ENCODE peak calls at places on chromosomes 7 and 10, in six cellular contexts. G is A549; S is OCI-LY7; F is CD8-positive, alpha-beta memory T cell; N is thoracic aorta; R is heart left ventricle. I is an unnamed sample.
A peak's percentile ranks its signal among the peaks of the same experiment; 100 is the strongest.

GRCh38 chr10:98745645-98746044 is 298.9 kb upstream of the HPS1 start:
- DNase-seq in G (no peak), S (no peak), F (no peak), N (no peak), R (no peak), I (no peak)

GRCh38 chr7:672891-673290 is 53.6 kb upstream of the DNAAF5 start:
- DNase-seq in G (no peak), S (no peak), F (peak; percentile 21), N (no peak), R (no peak), I (no peak)

GRCh38 chr10:102814873-102815661 is 22.1 kb downstream of the CYP17A1 start:
- DNase-seq in G (no peak), S (no peak), F (no peak), N (peak; percentile 84), R (peak; percentile 77), I (no peak)

GRCh38 chr10:131570716-131571307 is 259.3 kb upstream of the TCERG1L start:
- DNase-seq in G (no peak), S (no peak), F (no peak), N (no peak), R (no peak), I (no peak)

GRCh38 chr7:41652265-41652664 is 50.6 kb downstream of the INHBA start:
- DNase-seq in G (no peak), S (no peak), F (no peak), N (no peak), R (no peak), I (no peak)

GRCh38 chr10:126904807-126905686 is at the start of gene DOCK1:
- DNase-seq in G (peak; percentile 82), S (no peak), F (no peak), N (no peak), R (peak; percentile 75), I (no peak)

GRCh38 chr10:73094986-73095478 is 1.6 kb downstream of the P4HA1 start:
- DNase-seq in G (no peak), S (no peak), F (no peak), N (no peak), R (no peak), I (no peak)

GRCh38 chr7:91852263-91852741 is 28.2 kb downstream of the MTERF1 start:
- DNase-seq in G (no peak), S (peak; percentile 45), F (no peak), N (no peak), R (no peak), I (no peak)

GRCh38 chr7:93810571-93810970 is 80.0 kb downstream of the TFPI2 start:
- DNase-seq in G (no peak), S (no peak), F (no peak), N (no peak), R (no peak), I (no peak)

GRCh38 chr7:104650991-104651680 is 322.7 kb downstream of the LHFPL3 start:
- DNase-seq in G (no peak), S (no peak), F (no peak), N (no peak), R (no peak), I (no peak)

GRCh38 chr10:102462512-102463054 is 11.2 kb upstream of the C10orf95 start:
- DNase-seq in G (no peak), S (peak; percentile 37), F (no peak), N (no peak), R (no peak), I (no peak)

GRCh38 chr10:112562803-112563663 is 116.0 kb downstream of the VTI1A start:
- DNase-seq in G (no peak), S (no peak), F (no peak), N (no peak), R (no peak), I (no peak)

GRCh38 chr10:126013489-126014281 is 117.3 kb downstream of the FANK1 start:
- DNase-seq in G (peak; percentile 51), S (no peak), F (no peak), N (no peak), R (no peak), I (peak; percentile 13)

GRCh38 chr10:7408003-7408493 is 2.8 kb downstream of the SFMBT2 start:
- DNase-seq in G (no peak), S (no peak), F (peak; percentile 61), N (no peak), R (peak; percentile 69), I (no peak)

GRCh38 chr10:43395571-43396060 is 13.4 kb downstream of the HNRNPF start:
- DNase-seq in G (no peak), S (peak; percentile 66), F (peak; percentile 59), N (no peak), R (peak; percentile 18), I (no peak)

GRCh38 chr10:115659616-115660015 is 566.5 kb downstream of the ATRNL1 start:
- DNase-seq in G (no peak), S (no peak), F (no peak), N (no peak), R (no peak), I (no peak)

GRCh38 chr10:71396714-71397339 is at the start of gene CDH23:
- DNase-seq in G (peak; percentile 59), S (no peak), F (no peak), N (no peak), R (peak; percentile 52), I (no peak)

GRCh38 chr10:84139126-84140035 is at the start of gene GHITM:
- DNase-seq in G (peak; percentile 76), S (peak; percentile 98), F (peak; percentile 99), N (peak; percentile 98), R (peak; percentile 99), I (peak; percentile 91)

GRCh38 chr10:80596391-80597257 is 58.9 kb downstream of the SH2D4B start:
- DNase-seq in G (peak; percentile 55), S (peak; percentile 57), F (peak; percentile 49), N (no peak), R (no peak), I (no peak)

GRCh38 chr10:129102906-129103693 is 363.9 kb upstream of the MGMT start:
- DNase-seq in G (no peak), S (no peak), F (no peak), N (no peak), R (no peak), I (no peak)

GRCh38 chr10:59621771-59622170 is 87.9 kb downstream of the SLC16A9 start:
- DNase-seq in G (no peak), S (no peak), F (no peak), N (no peak), R (no peak), I (no peak)

GRCh38 chr7:90710466-90710850 is 114.3 kb downstream of the CDK14 start:
- DNase-seq in G (no peak), S (peak; percentile 34), F (no peak), N (no peak), R (no peak), I (no peak)

GRCh38 chr10:129967579-129968019 is 3.5 kb upstream of the EBF3 start:
- DNase-seq in G (no peak), S (no peak), F (no peak), N (no peak), R (no peak), I (no peak)

GRCh38 chr10:120039826-120040225 is 147.3 kb downstream of the SEC23IP start:
- DNase-seq in G (no peak), S (no peak), F (no peak), N (no peak), R (no peak), I (no peak)

GRCh38 chr10:83764681-83765080 is 374.6 kb upstream of the GHITM start:
- DNase-seq in G (no peak), S (no peak), F (no peak), N (no peak), R (no peak), I (no peak)